ENCODE peak calls at places on chromosomes 11 and 22, in six cellular contexts. Q is tibial nerve; E is GM23338; R is RWPE2; V is CD4-positive, CD25-positive, alpha-beta regulatory T cell; F is keratinocyte. U is an unnamed sample. For H3K27me3, the result is how much of the 10 kb centered on the place peaks cover.

GRCh38 chr11:28026634-28027290 is 81.2 kb downstream of the KIF18A start:
- DNase-seq in Q (no peak), E (no peak), R (no peak), V (no peak), F (no peak), U (no peak)

GRCh38 chr11:19508166-19508565 is 204.5 kb upstream of the NAV2 start:
- DNase-seq in Q (peak), E (no peak), R (no peak), V (no peak), F (no peak), U (no peak)

GRCh38 chr11:111449696-111450479 is 62.3 kb downstream of the BTG4 start:
- DNase-seq in Q (no peak), E (no peak), R (no peak), V (no peak), F (no peak), U (no peak)

GRCh38 chr11:64001552-64002427 is 15.6 kb downstream of the OTUB1 start:
- DNase-seq in Q (no peak), E (no peak), R (no peak), V (no peak), F (no peak), U (no peak)

GRCh38 chr11:13720940-13721339 is 52.5 kb downstream of the FAR1 start:
- DNase-seq in Q (no peak), E (no peak), R (no peak), V (no peak), F (no peak), U (no peak)

GRCh38 chr22:31504282-31504681 is 7.9 kb downstream of the SFI1 start:
- DNase-seq in Q (no peak), E (no peak), R (no peak), V (no peak), F (no peak), U (peak)

GRCh38 chr11:128931661-128932060 is 11.0 kb downstream of the TP53AIP1 start:
- DNase-seq in Q (no peak), E (no peak), R (no peak), V (no peak), F (peak), U (no peak)

GRCh38 chr11:77879218-77879617 is 58.3 kb downstream of the AAMDC start:
- DNase-seq in Q (peak), E (no peak), R (no peak), V (no peak), F (no peak), U (no peak)

GRCh38 chr11:104926771-104927470 is 28.7 kb upstream of the CASP12 start:
- DNase-seq in Q (no peak), E (peak), R (no peak), V (no peak), F (no peak), U (no peak)

GRCh38 chr11:62599909-62600308 is 1.8 kb downstream of the MTA2 start:
- DNase-seq in Q (no peak), E (no peak), R (no peak), V (no peak), F (peak), U (no peak)

GRCh38 chr11:74037309-74037708 is 28.4 kb upstream of the UCP3 start:
- DNase-seq in Q (no peak), E (no peak), R (no peak), V (no peak), F (no peak), U (no peak)

GRCh38 chr22:49234459-49234858 is 593.2 kb downstream of the BRD1 start:
- DNase-seq in Q (no peak), E (no peak), R (no peak), V (no peak), F (no peak), U (no peak)

GRCh38 chr22:17951315-17951714 is 73.0 kb downstream of the MICAL3 start:
- DNase-seq in Q (no peak), E (no peak), R (no peak), V (no peak), F (no peak), U (no peak)

GRCh38 chr11:65891180-65892136 is 985 bp downstream of the CCDC85B start:
- DNase-seq in Q (no peak), E (peak), R (no peak), V (no peak), F (no peak), U (no peak)

GRCh38 chr11:63889344-63889743 is 27.6 kb downstream of the RCOR2 start:
- DNase-seq in Q (no peak), E (no peak), R (no peak), V (no peak), F (no peak), U (no peak)

GRCh38 chr11:46672381-46672839 is 28.0 kb downstream of the ARHGAP1 start:
- DNase-seq in Q (no peak), E (no peak), R (no peak), V (no peak), F (no peak), U (no peak)

GRCh38 chr22:27046126-27046525 is 388.7 kb downstream of the MIAT start:
- DNase-seq in Q (no peak), E (no peak), R (no peak), V (no peak), F (no peak), U (no peak)

GRCh38 chr22:46031066-46031465 is 54.1 kb upstream of the WNT7B start:
- DNase-seq in Q (no peak), E (no peak), R (no peak), V (no peak), F (no peak), U (no peak)

GRCh38 chr11:12075822-12076821 is 34.3 kb upstream of the MICAL2 start:
- DNase-seq in Q (no peak), E (no peak), R (peak), V (no peak), F (peak), U (peak)

GRCh38 chr22:46052801-46053562 is 76.0 kb upstream of the WNT7B start:
- DNase-seq in Q (no peak), E (no peak), R (peak), V (no peak), F (no peak), U (no peak)

GRCh38 chr22:40058265-40058664 is 63.5 kb downstream of the FAM83F start:
- DNase-seq in Q (no peak), E (peak), R (no peak), V (no peak), F (no peak), U (no peak)

GRCh38 chr11:19892876-19893275 is 180.2 kb downstream of the NAV2 start:
- DNase-seq in Q (no peak), E (no peak), R (no peak), V (no peak), F (no peak), U (no peak)

GRCh38 chr11:116397556-116398167 is 375.1 kb downstream of the BUD13 start:
- DNase-seq in Q (no peak), E (no peak), R (no peak), V (no peak), F (no peak), U (no peak)

GRCh38 chr11:130551388-130551787 is 102.9 kb downstream of the ADAMTS15 start:
- DNase-seq in Q (no peak), E (no peak), R (no peak), V (no peak), F (no peak), U (no peak)

GRCh38 chr11:63613517-63614135 is 607 bp downstream of the PLAAT3 start:
- DNase-seq in Q (peak), E (peak), R (no peak), V (peak), F (no peak), U (no peak)

GRCh38 chr11:43250309-43250708 is 61.5 kb upstream of the API5 start:
- DNase-seq in Q (no peak), E (no peak), R (no peak), V (no peak), F (no peak), U (no peak)
- H3K4me3 ChIP-seq in Q (no peak), E (no peak), R (no peak), V (no peak), F (no peak), U (no peak)

GRCh38 chr11:134907636-134908035 is 495.6 kb upstream of the B3GAT1 start:
- DNase-seq in Q (no peak), E (no peak), R (no peak), V (no peak), F (no peak), U (no peak)

GRCh38 chr11:134905966-134906955 is 494.2 kb upstream of the B3GAT1 start:
- DNase-seq in Q (no peak), E (no peak), R (no peak), V (no peak), F (no peak), U (no peak)

GRCh38 chr11:134908583-134908982 is 496.5 kb upstream of the B3GAT1 start:
- DNase-seq in Q (no peak), E (no peak), R (no peak), V (no peak), F (no peak), U (no peak)

GRCh38 chr11:134904103-134904502 is 492.1 kb upstream of the B3GAT1 start:
- DNase-seq in Q (no peak), E (no peak), R (no peak), V (no peak), F (no peak), U (no peak)

DNA sequence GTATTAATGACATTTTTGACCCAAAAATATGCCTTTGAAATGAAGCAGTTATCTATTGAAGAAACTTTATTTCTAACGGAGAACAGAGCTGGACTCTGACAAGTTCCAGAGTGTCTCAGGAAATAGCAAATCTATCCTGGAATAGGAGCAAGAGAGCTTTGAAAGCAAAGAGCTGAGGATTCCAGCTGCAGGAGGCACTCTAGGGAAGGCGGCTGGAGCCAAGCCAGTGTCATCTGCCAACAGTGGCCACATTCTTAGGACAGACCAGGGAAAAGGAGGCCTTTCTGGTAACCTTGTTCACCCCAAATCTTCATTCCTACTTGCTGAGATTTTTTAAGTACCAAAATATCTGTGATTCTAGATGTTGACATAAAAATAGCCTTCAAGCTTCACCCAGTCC is 493.5 kb upstream of the B3GAT1 start:
- DNase-seq in Q (no peak), E (no peak), R (no peak), V (no peak), F (no peak), U (no peak)
- H3K27me3 ChIP-seq in Q (under half), E (under half), R (under half), V (under half), F (under half), U (under half)

DNA sequence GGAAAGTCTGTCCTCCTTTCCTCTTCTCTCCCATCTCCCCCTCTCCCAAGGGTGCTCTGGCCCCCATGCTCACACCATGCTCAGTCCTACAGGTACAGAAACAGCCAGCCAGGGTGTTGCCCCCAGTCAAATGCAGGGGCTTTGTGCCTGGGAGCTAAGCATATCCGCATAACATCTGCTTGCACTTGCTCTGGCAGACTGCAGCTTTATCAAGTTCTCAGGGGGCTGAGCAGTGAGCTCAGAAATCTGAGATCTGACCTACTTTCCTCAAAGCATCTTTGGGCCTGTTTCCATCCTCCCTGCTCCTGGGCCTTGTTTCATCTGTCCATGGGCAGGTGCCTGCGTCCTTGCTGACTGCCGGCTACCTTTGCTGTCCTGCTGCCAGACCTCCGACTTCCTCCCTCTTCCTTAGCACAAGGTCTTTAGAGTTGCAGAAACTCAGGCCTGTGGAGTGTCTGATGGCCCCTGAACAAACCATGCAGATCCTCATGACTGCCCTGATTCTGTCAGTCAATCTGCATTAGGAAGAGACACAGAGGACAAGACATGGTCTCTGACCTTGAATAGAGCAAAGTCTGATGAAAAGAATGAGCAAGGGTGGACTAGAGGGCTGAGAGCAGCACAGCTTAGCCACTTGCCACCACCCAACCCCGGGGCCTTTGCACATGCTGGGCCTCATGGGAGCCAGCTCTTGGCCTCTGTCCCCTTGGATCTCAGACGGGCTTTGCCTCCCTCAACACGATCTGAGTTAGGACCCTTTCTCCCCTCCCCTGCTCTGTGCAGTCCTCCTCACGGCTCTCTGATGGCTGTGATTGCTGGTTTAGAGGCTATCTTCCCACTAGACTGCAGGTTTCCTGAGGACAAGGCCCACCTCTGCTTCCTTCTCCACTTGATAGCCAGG is 131.4 kb upstream of the B3GAT1 start:
- DNase-seq in Q (no peak), E (no peak), R (no peak), V (no peak), F (no peak), U (no peak)
- H3K4me3 ChIP-seq in Q (no peak), E (no peak), R (no peak), V (no peak), F (no peak), U (no peak)

GRCh38 chr11:72607101-72607468 is 67.1 kb downstream of the PDE2A start:
- DNase-seq in Q (no peak), E (no peak), R (no peak), V (no peak), F (no peak), U (no peak)
- H3K27me3 ChIP-seq in Q (under half), E (under half), R (under half), V (under half), F (under half), U (under half)

GRCh38 chr22:50302041-50302541 is 5.4 kb downstream of the PLXNB2 start:
- DNase-seq in Q (no peak), E (no peak), R (no peak), V (no peak), F (no peak), U (no peak)

GRCh38 chr22:50299724-50300619 is 7.5 kb downstream of the PLXNB2 start:
- DNase-seq in Q (no peak), E (peak), R (no peak), V (no peak), F (no peak), U (no peak)

GRCh38 chr22:50300620-50301257 is 6.7 kb downstream of the PLXNB2 start:
- DNase-seq in Q (no peak), E (no peak), R (no peak), V (no peak), F (no peak), U (no peak)

GRCh38 chr22:50302564-50302963 is 4.9 kb downstream of the PLXNB2 start:
- DNase-seq in Q (no peak), E (no peak), R (no peak), V (no peak), F (no peak), U (no peak)

GRCh38 chr22:50301581-50301991 is 5.9 kb downstream of the PLXNB2 start:
- DNase-seq in Q (no peak), E (no peak), R (no peak), V (no peak), F (no peak), U (no peak)
- H3K4me3 ChIP-seq in Q (no peak), E (no peak), R (no peak), V (no peak), F (no peak), U (no peak)

GRCh38 chr11:117923275-117923674 is 5.9 kb downstream of the TMPRSS13 start:
- DNase-seq in Q (no peak), E (no peak), R (no peak), V (no peak), F (no peak), U (no peak)

GRCh38 chr11:117925198-117925925 is 3.8 kb downstream of the TMPRSS13 start:
- DNase-seq in Q (no peak), E (no peak), R (no peak), V (no peak), F (no peak), U (no peak)

GRCh38 chr11:117924631-117925170 is 4.5 kb downstream of the TMPRSS13 start:
- DNase-seq in Q (no peak), E (no peak), R (no peak), V (no peak), F (no peak), U (no peak)

GRCh38 chr11:117921893-117922292 is 7.3 kb downstream of the TMPRSS13 start:
- DNase-seq in Q (no peak), E (no peak), R (no peak), V (no peak), F (no peak), U (no peak)

DNA sequence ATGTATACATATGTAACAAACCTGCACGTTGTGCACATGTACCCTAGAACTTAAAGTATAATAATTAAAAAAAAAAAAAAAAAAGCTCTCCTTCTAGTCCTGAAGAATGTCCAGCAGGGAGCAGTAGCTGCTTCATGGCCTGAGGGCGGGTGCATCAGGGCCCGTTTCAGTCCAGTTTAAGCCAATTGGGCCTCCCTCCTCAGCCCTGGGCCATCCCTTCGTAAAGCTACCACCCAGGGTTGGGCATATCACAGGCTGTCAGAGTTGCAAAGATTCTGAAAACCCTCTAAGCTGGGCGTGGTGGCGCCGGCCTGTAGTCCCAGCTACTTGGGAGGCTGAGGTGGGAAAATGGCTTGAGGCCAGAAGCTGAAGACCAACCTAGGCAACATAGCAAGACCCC is 5.4 kb downstream of the TMPRSS13 start:
- DNase-seq in Q (no peak), E (no peak), R (no peak), V (no peak), F (no peak), U (no peak)
- H3K27me3 ChIP-seq in Q (under half), E (under half), R (under half), V (under half), F (under half), U (under half)

GRCh38 chr11:17077240-17077519 is 287 bp downstream of the RPS13 start:
- DNase-seq in Q (no peak), E (no peak), R (no peak), V (no peak), F (no peak), U (no peak)

GRCh38 chr11:17073370-17074027 is 4.0 kb downstream of the RPS13 start:
- DNase-seq in Q (no peak), E (no peak), R (no peak), V (no peak), F (no peak), U (no peak)

GRCh38 chr11:17077520-17078401 is at the start of gene RPS13:
- DNase-seq in Q (peak), E (peak), R (peak), V (peak), F (peak), U (peak)

GRCh38 chr11:17076517-17077239 is 789 bp downstream of the RPS13 start:
- DNase-seq in Q (no peak), E (no peak), R (no peak), V (no peak), F (no peak), U (no peak)

GRCh38 chr11:17075506-17075905 is 2.0 kb downstream of the RPS13 start:
- DNase-seq in Q (no peak), E (no peak), R (no peak), V (no peak), F (no peak), U (no peak)
- H3K4me3 ChIP-seq in Q (no peak), E (peak), R (no peak), V (peak), F (no peak), U (no peak)

GRCh38 chr22:37473437-37473946 is 12.7 kb downstream of the MFNG start:
- DNase-seq in Q (no peak), E (no peak), R (no peak), V (no peak), F (no peak), U (no peak)
- H3K27me3 ChIP-seq in Q (under half), E (under half), R (under half), V (under half), F (under half), U (under half)